ENCODE peak calls at places on chromosomes 2 and 18, in six cellular contexts. X is HFFc6, U is dorsolateral prefrontal cortex, Y is Peyer's patch, K is mucosa of descending colon, M is esophagus squamous epithelium. S is an unnamed sample.

GRCh38 chr18:7725897-7726296 is 158.8 kb downstream of the PTPRM start:
- DNase-seq in X (no peak), K (no peak), U (no peak), M (no peak), Y (no peak), S (no peak)

GRCh38 chr18:32318581-32318980 is 128.7 kb downstream of the MEP1B start:
- DNase-seq in M (no peak), Y (no peak), K (no peak), X (no peak), U (no peak), S (no peak)

GRCh38 chr2:96231316-96231715 is 22.7 kb upstream of the STARD7 start:
- DNase-seq in X (no peak), K (no peak), U (no peak), M (no peak), Y (no peak), S (no peak)

GRCh38 chr2:151238527-151239487 is 22.9 kb downstream of the RBM43 start:
- DNase-seq in K (peak; percentile 48), Y (no peak), X (peak; percentile 67), M (no peak), U (peak; percentile 56), S (peak; percentile 59)

GRCh38 chr2:178990533-178991241 is 59.2 kb downstream of the CCDC141 start:
- DNase-seq in M (no peak), X (no peak), U (no peak), K (no peak), Y (no peak), S (no peak)

GRCh38 chr2:49080681-49081080 is 73.6 kb downstream of the FSHR start:
- DNase-seq in M (no peak), X (no peak), Y (no peak), K (no peak), U (no peak), S (no peak)

GRCh38 chr18:42048150-42048549 is 93.1 kb downstream of the PIK3C3 start:
- DNase-seq in X (peak; percentile 87), K (no peak), Y (no peak), M (no peak), U (no peak), S (no peak)

GRCh38 chr2:102027036-102027702 is 35.4 kb downstream of the IL1R2 start:
- DNase-seq in M (no peak), X (peak; percentile 69), K (no peak), U (no peak), Y (no peak), S (no peak)

GRCh38 chr2:168685619-168686453 is 116.6 kb upstream of the NOSTRIN start:
- DNase-seq in U (no peak), K (no peak), X (no peak), M (no peak), Y (no peak), S (no peak)

GRCh38 chr18:32717151-32717550 is 55.7 kb downstream of the KLHL14 start:
- DNase-seq in U (no peak), Y (no peak), K (no peak), X (no peak), M (no peak), S (no peak)

GRCh38 chr2:179454443-179455218 is 190.0 kb upstream of the SESTD1 start:
- DNase-seq in X (peak; percentile 92), U (no peak), Y (no peak), K (no peak), M (no peak), S (no peak)

GRCh38 chr2:96985181-96985580 is 1.2 kb downstream of the FAM178B start:
- DNase-seq in K (no peak), M (no peak), U (no peak), Y (no peak), X (no peak), S (no peak)

GRCh38 chr2:154758871-154759270 is 60.4 kb downstream of the KCNJ3 start:
- DNase-seq in X (no peak), M (no peak), Y (no peak), U (no peak), K (no peak), S (no peak)

GRCh38 chr2:180184506-180184905 is 177.4 kb upstream of the CWC22 start:
- DNase-seq in X (no peak), U (no peak), Y (no peak), K (no peak), M (no peak), S (no peak)

GRCh38 chr18:28158083-28158581 is 18.8 kb downstream of the CDH2 start:
- DNase-seq in X (no peak), U (no peak), Y (no peak), K (no peak), M (no peak), S (no peak)

GRCh38 chr18:23131693-23132319 is 3.5 kb upstream of the CABLES1 start:
- DNase-seq in X (peak; percentile 65), K (peak; percentile 91), Y (no peak), M (no peak), U (no peak), S (peak; percentile 75)

GRCh38 chr2:9538000-9538507 is 17.6 kb downstream of the ADAM17 start:
- DNase-seq in Y (no peak), M (no peak), U (no peak), X (peak; percentile 82), K (no peak), S (no peak)

GRCh38 chr2:61770746-61771145 is 83.1 kb downstream of the FAM161A start:
- DNase-seq in U (no peak), Y (no peak), X (peak; percentile 52), M (no peak), K (no peak), S (no peak)

GRCh38 chr18:68035709-68036522 is 519.4 kb upstream of the DSEL start:
- DNase-seq in K (peak; percentile 25), U (no peak), X (no peak), Y (no peak), M (no peak), S (no peak)

GRCh38 chr18:53416985-53417384 is 807.5 kb downstream of the MBD2 start:
- DNase-seq in K (no peak), X (no peak), Y (no peak), U (no peak), M (no peak), S (no peak)

GRCh38 chr2:201515573-201516246 is 64.2 kb downstream of the STRADB start:
- DNase-seq in X (no peak), U (no peak), K (peak; percentile 5), M (no peak), Y (no peak), S (no peak)

GRCh38 chr2:10133007-10133647 is 10.6 kb downstream of the RRM2 start:
- DNase-seq in U (no peak), Y (no peak), M (no peak), X (no peak), K (no peak), S (no peak)

GRCh38 chr2:232420463-232421188 is 14.0 kb downstream of the ALPG start:
- DNase-seq in Y (peak; percentile 72), K (peak; percentile 54), X (no peak), U (no peak), M (no peak), S (no peak)

GRCh38 chr2:217979151-217979811 is 23.5 kb downstream of the TNS1 start:
- DNase-seq in M (no peak), U (peak; percentile 20), Y (no peak), X (peak; percentile 43), K (peak; percentile 34), S (no peak)

GRCh38 chr2:10372862-10373240 is 70.1 kb downstream of the HPCAL1 start:
- DNase-seq in X (no peak), U (no peak), M (no peak), Y (no peak), K (no peak), S (no peak)

GRCh38 chr2:223469270-223470057 is 132.7 kb downstream of the SCG2 start:
- DNase-seq in Y (no peak), M (no peak), X (peak; percentile 91), U (no peak), K (peak; percentile 23), S (no peak)

GRCh38 chr2:84905181-84906107 is at the start of gene TMSB10:
- DNase-seq in X (peak; percentile 88), Y (peak; percentile 96), M (peak; percentile 55), U (peak; percentile 86), K (peak; percentile 93), S (peak; percentile 83)
- TF ChIP-seq CTCF in X (peak; percentile 59), Y (peak; percentile 22), M (no peak), U (no peak), K (no peak), S (no peak)

DNA sequence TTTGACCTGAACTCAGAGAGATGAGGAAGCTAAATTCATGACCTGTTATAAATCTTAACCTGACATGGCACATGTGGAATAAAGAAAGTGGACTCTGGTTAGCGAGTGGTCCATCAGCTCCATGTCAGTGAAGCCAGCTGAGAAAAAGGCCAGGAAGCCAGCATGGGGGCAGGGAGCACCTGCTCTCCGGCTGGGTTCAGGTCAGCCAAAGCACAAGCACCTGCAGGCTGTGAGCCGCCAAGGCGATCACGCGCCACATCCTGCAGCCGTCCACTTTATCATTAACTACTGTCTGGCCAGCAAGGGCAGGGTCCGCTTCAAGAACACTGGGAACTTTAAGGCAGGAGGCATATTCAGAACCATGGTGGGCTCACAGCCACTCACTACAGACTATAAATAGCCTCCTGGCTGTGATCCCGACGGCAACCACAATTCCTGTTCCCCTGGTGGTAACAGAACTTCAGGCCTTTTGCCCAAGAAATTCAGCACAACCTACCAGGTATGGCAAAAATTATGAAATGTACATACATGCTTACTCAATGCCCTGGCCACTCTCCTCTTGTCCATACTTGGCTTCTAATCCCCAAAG is 35.5 kb downstream of the ACVR1 start:
- DNase-seq in U (no peak), X (no peak), K (peak; percentile 1), Y (peak; percentile 76), M (no peak), S (no peak)
- TF ChIP-seq CTCF in U (no peak), X (no peak), K (no peak), Y (peak; percentile 18), M (no peak), S (peak; percentile 8)

GRCh38 chr2:13650586-13651180 is 933.9 kb downstream of the TRIB2 start:
- DNase-seq in Y (no peak), K (no peak), M (no peak), X (no peak), U (no peak), S (no peak)
- TF ChIP-seq CTCF in Y (no peak), K (no peak), M (no peak), X (no peak), U (no peak), S (peak; percentile 20)

GRCh38 chr2:45793998-45794720 is 142.7 kb downstream of the PRKCE start:
- DNase-seq in M (no peak), Y (no peak), K (no peak), U (no peak), X (no peak), S (no peak)

GRCh38 chr2:45797451-45798230 is 146.2 kb downstream of the PRKCE start:
- DNase-seq in M (no peak), Y (no peak), X (no peak), U (no peak), K (no peak), S (no peak)

GRCh38 chr2:45799679-45800381 is 148.4 kb downstream of the PRKCE start:
- DNase-seq in U (no peak), X (no peak), M (no peak), Y (no peak), K (no peak), S (no peak)

GRCh38 chr2:45793564-45793963 is 142.1 kb downstream of the PRKCE start:
- DNase-seq in U (no peak), K (no peak), Y (no peak), M (no peak), X (no peak), S (no peak)

DNA sequence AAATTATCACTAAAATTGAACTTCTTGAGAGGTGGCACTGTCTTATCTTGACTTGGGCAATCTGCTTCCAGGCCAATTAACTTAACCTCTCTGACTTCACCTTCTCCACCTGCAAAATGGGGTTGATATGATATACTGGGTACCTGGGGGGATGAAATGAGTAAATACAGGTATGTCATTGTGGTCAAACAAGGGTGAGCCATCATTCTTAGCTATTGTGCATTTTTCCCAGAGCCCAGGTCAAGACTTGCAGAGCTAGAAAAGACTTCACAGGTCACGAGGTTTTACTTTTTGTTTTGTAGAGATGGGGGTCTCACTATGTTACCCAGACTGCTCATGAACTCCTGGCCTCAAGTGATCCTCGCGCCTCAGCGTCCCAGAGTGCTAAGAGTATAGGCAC is 145.0 kb downstream of the PRKCE start:
- DNase-seq in K (no peak), U (no peak), M (no peak), X (no peak), Y (no peak), S (no peak)
- TF ChIP-seq CTCF in K (no peak), U (no peak), M (no peak), X (no peak), Y (no peak), S (no peak)